ENCODE peak calls at places on chromosomes 3 and 15, in four cellular contexts. One of them, this sample, is unnamed.

GRCh38 chr3:69712244-69712643 is 27.0 kb upstream of the MITF start:
- DNase-seq in right cardiac atrium: no peak
- DNase-seq in ACHN: no peak
- DNase-seq in cerebellar cortex: no peak
- DNase-seq in this sample: no peak

GRCh38 chr3:194212869-194213320 is 76.9 kb downstream of the HES1 start:
- DNase-seq in ACHN: no peak
- DNase-seq in cerebellar cortex: no peak
- DNase-seq in right cardiac atrium: no peak
- DNase-seq in this sample: peak; percentile 88

GRCh38 chr3:127073931-127074820 is 91.3 kb downstream of the PLXNA1 start:
- DNase-seq in right cardiac atrium: no peak
- DNase-seq in cerebellar cortex: no peak
- DNase-seq in ACHN: no peak
- DNase-seq in this sample: peak; percentile 21

GRCh38 chr15:69973102-69973714 is 124.5 kb downstream of the TLE3 start:
- DNase-seq in right cardiac atrium: no peak
- DNase-seq in cerebellar cortex: no peak
- DNase-seq in ACHN: peak; percentile 52
- DNase-seq in this sample: peak; percentile 66

GRCh38 chr15:51830279-51830806 is 890 bp downstream of the TMOD3 start:
- DNase-seq in cerebellar cortex: peak; percentile 22
- DNase-seq in ACHN: peak; percentile 28
- DNase-seq in right cardiac atrium: no peak
- DNase-seq in this sample: no peak

GRCh38 chr3:176584413-176585176 is 612.7 kb downstream of the TBL1XR1 start:
- DNase-seq in right cardiac atrium: no peak
- DNase-seq in ACHN: no peak
- DNase-seq in cerebellar cortex: no peak
- DNase-seq in this sample: peak; percentile 47

GRCh38 chr3:16455001-16455400 is 58.5 kb downstream of the RFTN1 start:
- DNase-seq in cerebellar cortex: no peak
- DNase-seq in ACHN: no peak
- DNase-seq in right cardiac atrium: peak; percentile 58
- DNase-seq in this sample: no peak

GRCh38 chr3:152270944-152271343 is 2.2 kb downstream of the MBNL1 start:
- DNase-seq in right cardiac atrium: no peak
- DNase-seq in ACHN: no peak
- DNase-seq in cerebellar cortex: no peak
- DNase-seq in this sample: no peak

GRCh38 chr3:52529376-52530333 is 4.0 kb downstream of the NT5DC2 start:
- DNase-seq in ACHN: no peak
- DNase-seq in cerebellar cortex: peak; percentile 45
- DNase-seq in right cardiac atrium: peak; percentile 79
- DNase-seq in this sample: peak; percentile 25

GRCh38 chr3:171187706-171188290 is 161.3 kb upstream of the SLC2A2 start:
- DNase-seq in cerebellar cortex: peak; percentile 30
- DNase-seq in ACHN: peak; percentile 40
- DNase-seq in right cardiac atrium: no peak
- DNase-seq in this sample: peak; percentile 55

GRCh38 chr15:99983171-99983891 is 250.1 kb upstream of the LYSMD4 start:
- DNase-seq in ACHN: no peak
- DNase-seq in cerebellar cortex: no peak
- DNase-seq in right cardiac atrium: no peak
- DNase-seq in this sample: peak; percentile 16

GRCh38 chr3:139326131-139326530 is 17.7 kb upstream of the MRPS22 start:
- DNase-seq in right cardiac atrium: no peak
- DNase-seq in cerebellar cortex: no peak
- DNase-seq in ACHN: no peak
- DNase-seq in this sample: no peak

GRCh38 chr3:55893045-55893664 is 406.0 kb upstream of the WNT5A start:
- DNase-seq in cerebellar cortex: no peak
- DNase-seq in right cardiac atrium: no peak
- DNase-seq in ACHN: no peak
- DNase-seq in this sample: peak; percentile 62

GRCh38 chr15:82062479-82062878 is 16.7 kb upstream of the MEX3B start:
- DNase-seq in right cardiac atrium: no peak
- DNase-seq in ACHN: no peak
- DNase-seq in cerebellar cortex: no peak
- DNase-seq in this sample: no peak

GRCh38 chr3:45688882-45689786 is at the start of gene SACM1L:
- DNase-seq in right cardiac atrium: peak; percentile 99
- DNase-seq in ACHN: peak; percentile 97
- DNase-seq in cerebellar cortex: peak; percentile 99
- DNase-seq in this sample: peak; percentile 96

GRCh38 chr3:189728915-189729314 is 97.7 kb downstream of the TP63 start:
- DNase-seq in right cardiac atrium: no peak
- DNase-seq in ACHN: no peak
- DNase-seq in cerebellar cortex: no peak
- DNase-seq in this sample: no peak

GRCh38 chr3:105598047-105598796 is 231.5 kb downstream of the ALCAM start:
- DNase-seq in ACHN: peak; percentile 64
- DNase-seq in right cardiac atrium: no peak
- DNase-seq in cerebellar cortex: no peak
- DNase-seq in this sample: peak; percentile 98

This sample was measured in M059J.